ENCODE peak calls at places on chromosomes 2 and 18, in seven cellular contexts. M is glutamatergic neuron; D is tibial nerve; V is progenitor cell of endocrine pancreas; U is colonic mucosa; J is CD8-positive, alpha-beta T cell; I is fibroblast of lung. H is an unnamed sample.
A peak's percentile ranks its signal among the peaks of the same experiment; 100 is the strongest.

GRCh38 chr2:179936654-179937053 is 70.4 kb downstream of the CWC22 start:
- DNase-seq in M (peak; percentile 68), D (no peak), V (peak; percentile 14), U (peak; percentile 45), J (peak; percentile 5), I (peak; percentile 20), H (no peak)

GRCh38 chr2:174841931-174842330 is 77.7 kb upstream of the CHRNA1 start:
- DNase-seq in M (no peak), D (no peak), V (no peak), U (no peak), J (no peak), I (no peak), H (no peak)

GRCh38 chr2:102839668-102840388 is 78.0 kb downstream of the TMEM182 start:
- DNase-seq in M (peak; percentile 28), D (peak; percentile 70), V (peak; percentile 37), U (peak; percentile 32), J (peak; percentile 23), I (peak; percentile 53), H (peak; percentile 49)

GRCh38 chr2:8169443-8169842 is 512.4 kb upstream of the ID2 start:
- DNase-seq in M (no peak), D (no peak), V (no peak), U (no peak), J (no peak), I (peak; percentile 96), H (peak; percentile 93)

GRCh38 chr18:25229080-25229479 is 122.9 kb downstream of the ZNF521 start:
- DNase-seq in M (no peak), D (no peak), V (no peak), U (no peak), J (no peak), I (peak; percentile 80), H (peak; percentile 67)

GRCh38 chr2:138432971-138433370 is 68.6 kb upstream of the SPOPL start:
- DNase-seq in M (no peak), D (no peak), V (no peak), U (no peak), J (no peak), I (no peak), H (no peak)

GRCh38 chr18:316391-316790 is 48.5 kb upstream of the THOC1 start:
- DNase-seq in M (no peak), D (no peak), V (no peak), U (no peak), J (no peak), I (peak; percentile 57), H (peak; percentile 8)

GRCh38 chr2:157395811-157396210 is 48.1 kb downstream of the CYTIP start:
- DNase-seq in M (no peak), D (no peak), V (no peak), U (peak; percentile 53), J (no peak), I (no peak), H (no peak)

GRCh38 chr2:82258151-82258550 is 1953.6 kb upstream of the LRRTM1 start:
- DNase-seq in M (no peak), D (no peak), V (no peak), U (no peak), J (no peak), I (no peak), H (no peak)

GRCh38 chr2:199261936-199262335 is 195.8 kb downstream of the SATB2 start:
- DNase-seq in M (no peak), D (no peak), V (no peak), U (no peak), J (no peak), I (no peak), H (no peak)

GRCh38 chr2:232876978-232877441 is 6.9 kb downstream of the SNORC start:
- DNase-seq in M (no peak), D (no peak), V (no peak), U (no peak), J (no peak), I (no peak), H (no peak)

GRCh38 chr2:232874677-232875223 is 4.7 kb downstream of the SNORC start:
- DNase-seq in M (no peak), D (no peak), V (no peak), U (no peak), J (no peak), I (no peak), H (no peak)

GRCh38 chr2:232875256-232876070 is 5.4 kb downstream of the SNORC start:
- DNase-seq in M (no peak), D (no peak), V (no peak), U (peak; percentile 69), J (no peak), I (no peak), H (no peak)

GRCh38 chr2:232877940-232878511 is 8.0 kb downstream of the SNORC start:
- DNase-seq in M (no peak), D (no peak), V (no peak), U (no peak), J (no peak), I (no peak), H (no peak)

DNA sequence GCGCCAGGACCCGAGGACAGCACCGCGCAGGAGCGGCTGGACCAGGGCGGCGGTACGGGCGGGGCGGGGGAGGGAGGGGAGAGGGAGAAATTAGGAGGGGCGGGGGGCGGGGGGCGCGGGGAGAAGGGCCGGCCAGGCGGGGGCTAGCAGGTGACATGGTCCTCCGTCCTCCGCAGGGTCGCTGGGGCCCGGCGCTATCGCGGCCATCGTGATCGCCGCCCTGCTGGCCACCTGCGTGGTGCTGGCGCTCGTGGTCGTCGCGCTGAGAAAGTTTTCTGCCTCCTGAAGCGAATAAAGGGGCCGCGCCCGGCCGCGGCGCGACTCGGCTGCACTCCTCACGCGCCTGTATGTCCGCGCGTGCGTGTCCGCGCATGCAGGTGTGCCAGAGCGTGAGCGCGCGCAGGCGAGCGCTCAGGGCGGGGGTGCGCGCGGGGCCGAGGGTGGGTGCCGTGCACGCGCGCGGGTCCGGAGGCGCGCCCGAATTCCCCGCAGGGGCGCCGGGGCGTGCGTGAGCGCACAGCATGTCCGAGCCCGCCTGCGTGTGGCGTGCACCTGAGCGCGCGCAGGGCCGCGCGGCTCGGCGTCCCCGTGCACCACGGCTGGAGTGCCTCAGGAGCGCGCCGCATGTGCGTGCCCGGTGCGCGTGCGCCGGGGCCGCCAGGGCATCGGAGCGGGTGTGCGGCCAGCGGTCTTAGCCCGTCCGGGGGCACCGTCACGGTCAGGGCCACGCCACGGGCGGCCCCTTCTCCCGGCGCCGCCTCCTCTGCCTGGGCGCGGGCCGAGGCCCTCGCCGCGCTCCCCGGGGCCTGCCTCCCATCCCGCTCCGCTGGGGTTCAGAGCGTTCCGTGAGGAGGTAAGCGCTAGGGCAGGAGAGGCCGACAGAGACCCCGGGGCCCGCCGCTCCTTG is 6.3 kb downstream of the SNORC start:
- DNase-seq in M (no peak), D (no peak), V (peak; percentile 44), U (peak; percentile 56), J (no peak), I (no peak), H (no peak)
- TF ChIP-seq CTCF in M (peak; percentile 20), D (peak; percentile 9), V (peak; percentile 54), U (no peak), J (no peak), I (no peak), H (peak; percentile 28)

DNA sequence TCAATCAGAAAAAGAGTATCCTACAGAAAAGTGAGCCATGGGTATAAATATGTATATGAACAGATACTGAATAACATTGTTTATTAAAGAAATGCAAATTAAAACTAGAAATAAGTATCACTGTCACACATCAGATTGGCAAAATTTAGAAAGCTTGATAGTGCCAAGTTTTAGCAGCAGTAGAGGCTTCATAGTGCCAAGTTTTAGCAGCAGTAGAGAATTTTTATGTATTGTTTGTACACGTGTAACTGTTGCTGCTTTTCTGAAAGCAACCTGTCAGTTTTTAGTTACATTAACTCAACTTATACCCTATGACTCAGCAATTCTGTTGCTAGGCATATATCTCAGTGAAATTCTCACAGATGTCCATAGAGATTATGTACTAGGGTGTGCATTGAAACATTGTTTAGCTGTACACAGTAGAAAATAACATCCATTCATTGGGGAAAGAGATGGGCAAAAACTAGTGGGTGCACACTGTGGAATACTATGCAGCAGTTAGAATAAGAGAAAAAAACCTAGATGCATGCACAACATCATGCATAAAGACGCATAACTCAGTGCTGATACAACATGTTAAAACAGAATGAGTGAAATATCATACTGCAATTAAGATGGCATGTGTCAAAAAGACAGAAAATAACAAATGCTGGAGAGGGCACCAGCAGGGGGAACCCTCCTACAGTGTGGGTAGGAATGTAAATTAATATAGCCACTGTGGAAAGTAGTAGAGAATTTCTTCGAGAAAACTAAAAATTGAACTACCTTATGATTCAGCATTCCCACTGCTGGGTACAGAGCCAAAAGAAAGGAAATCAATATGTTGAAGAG is 294.5 kb upstream of the NT5C1B start:
- DNase-seq in M (no peak), D (peak; percentile 15), V (no peak), U (no peak), J (no peak), I (peak; percentile 67), H (peak; percentile 38)
- TF ChIP-seq CTCF in M (peak; percentile 18), D (no peak), V (no peak), U (no peak), J (no peak), I (peak; percentile 46), H (peak; percentile 35)

GRCh38 chr2:240722796-240723735 is 31.4 kb downstream of the AQP12A start:
- DNase-seq in M (no peak), D (no peak), V (no peak), U (no peak), J (no peak), I (no peak), H (no peak)
- TF ChIP-seq CTCF in M (no peak), D (no peak), V (no peak), U (no peak), J (no peak), I (no peak), H (peak; percentile 5)

DNA sequence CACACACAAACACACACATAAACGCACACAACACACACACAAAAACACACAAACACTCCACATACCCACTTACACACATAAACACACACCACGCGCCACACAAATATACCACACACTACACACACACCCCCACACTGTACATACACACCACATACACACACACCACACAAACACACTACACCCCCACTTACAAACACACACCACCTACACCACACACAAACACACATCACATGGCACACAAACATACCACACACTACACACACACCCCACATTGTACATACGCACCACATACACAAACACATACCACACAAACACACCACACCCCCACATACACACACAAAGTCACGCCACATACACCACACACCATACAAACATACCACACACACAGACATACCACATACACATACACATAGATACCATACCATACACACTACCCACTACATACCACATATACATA is 59.9 kb downstream of the TWIST2 start:
- DNase-seq in M (no peak), D (no peak), V (no peak), U (no peak), J (no peak), I (no peak), H (no peak)
- TF ChIP-seq CTCF in M (no peak), D (no peak), V (no peak), U (no peak), J (no peak), I (no peak), H (no peak)

GRCh38 chr2:134397146-134397896 is 143.4 kb downstream of the MGAT5 start:
- DNase-seq in M (no peak), D (no peak), V (no peak), U (peak; percentile 19), J (no peak), I (no peak), H (no peak)
- TF ChIP-seq CTCF in M (no peak), D (no peak), V (no peak), U (no peak), J (no peak), I (no peak), H (no peak)

GRCh38 chr18:27298215-27298804 is 113.2 kb upstream of the CHST9 start:
- DNase-seq in M (no peak), D (no peak), V (no peak), U (no peak), J (no peak), I (no peak), H (peak; percentile 4)
- TF ChIP-seq CTCF in M (no peak), D (peak; percentile 10), V (peak; percentile 60), U (no peak), J (no peak), I (no peak), H (no peak)

GRCh38 chr18:4017479-4017878 is 437.6 kb downstream of the DLGAP1 start:
- DNase-seq in M (no peak), D (no peak), V (no peak), U (no peak), J (no peak), I (peak; percentile 14), H (no peak)
- TF ChIP-seq CTCF in M (no peak), D (no peak), V (peak; percentile 56), U (no peak), J (no peak), I (no peak), H (peak; percentile 29)